ENCODE peak calls at places on chromosomes 1 and 21, in five cellular contexts. L, O, U, V and J are unnamed samples.

GRCh38 chr21:46021978-46022544 is 40.5 kb downstream of the COL6A1 start:
- DNase-seq in L (peak), V (no peak), U (no peak), O (peak), J (no peak)

GRCh38 chr1:76593614-76594013 is 273.7 kb upstream of the ST6GALNAC5 start:
- DNase-seq in U (no peak), V (no peak), O (peak), L (no peak), J (no peak)

GRCh38 chr1:223704921-223705878 is 7.1 kb upstream of the CAPN2 start:
- DNase-seq in U (no peak), O (no peak), V (peak), L (no peak), J (peak)

GRCh38 chr1:28329395-28330153 is 734 bp downstream of the MED18 start:
- DNase-seq in L (no peak), U (no peak), O (peak), V (peak), J (peak)

GRCh38 chr1:167683641-167684502 is 37.9 kb upstream of the MPZL1 start:
- DNase-seq in V (peak), O (peak), L (no peak), U (no peak), J (no peak)

GRCh38 chr1:220881918-220882891 is 3.0 kb downstream of the HLX start:
- DNase-seq in V (peak), O (peak), L (no peak), U (no peak), J (no peak)

GRCh38 chr1:200042119-200042436 is 14.6 kb downstream of the NR5A2 start:
- DNase-seq in U (no peak), O (peak), L (no peak), V (no peak), J (no peak)

GRCh38 chr1:53945183-53945432 is 391 bp downstream of the IFT25 start:
- DNase-seq in L (no peak), U (no peak), V (no peak), O (no peak), J (no peak)

GRCh38 chr1:108854226-108855019 is 2.5 kb downstream of the AKNAD1 start:
- DNase-seq in L (no peak), U (no peak), O (peak), V (peak), J (no peak)

GRCh38 chr1:53341961-53342707 is 14.3 kb upstream of the LRP8 start:
- DNase-seq in L (peak), U (peak), V (no peak), O (no peak), J (no peak)

GRCh38 chr1:170665625-170666024 is 1.7 kb downstream of the PRRX1 start:
- DNase-seq in O (no peak), U (no peak), L (no peak), V (peak), J (no peak)

GRCh38 chr1:42937141-42937696 is 21.4 kb downstream of the SLC2A1 start:
- DNase-seq in O (peak), V (peak), U (peak), L (peak), J (no peak)

GRCh38 chr1:41272601-41273000 is 30.5 kb upstream of the SCMH1 start:
- DNase-seq in V (no peak), O (no peak), U (no peak), L (no peak), J (no peak)

GRCh38 chr1:245172829-245173228 is 18.0 kb downstream of the KIF26B start:
- DNase-seq in L (no peak), U (no peak), V (no peak), O (no peak), J (no peak)

GRCh38 chr1:17892851-17893250 is 137.7 kb downstream of the ACTL8 start:
- DNase-seq in O (no peak), V (no peak), U (no peak), L (peak), J (no peak)
- H3K4me3 ChIP-seq in O (no peak), V (no peak), U (no peak), L (no peak), J (no peak)

GRCh38 chr1:156102634-156103511 is 11.6 kb upstream of the LMNA start:
- DNase-seq in V (no peak), L (peak), U (no peak), O (peak), J (no peak)

GRCh38 chr1:156104065-156104810 is 10.3 kb upstream of the LMNA start:
- DNase-seq in V (peak), O (peak), U (no peak), L (peak), J (peak)

GRCh38 chr1:156101880-156102279 is 12.6 kb upstream of the LMNA start:
- DNase-seq in O (no peak), L (no peak), U (no peak), V (no peak), J (no peak)

GRCh38 chr1:156104861-156105546 is 9.5 kb upstream of the LMNA start:
- DNase-seq in U (no peak), L (no peak), V (no peak), O (peak), J (no peak)

DNA sequence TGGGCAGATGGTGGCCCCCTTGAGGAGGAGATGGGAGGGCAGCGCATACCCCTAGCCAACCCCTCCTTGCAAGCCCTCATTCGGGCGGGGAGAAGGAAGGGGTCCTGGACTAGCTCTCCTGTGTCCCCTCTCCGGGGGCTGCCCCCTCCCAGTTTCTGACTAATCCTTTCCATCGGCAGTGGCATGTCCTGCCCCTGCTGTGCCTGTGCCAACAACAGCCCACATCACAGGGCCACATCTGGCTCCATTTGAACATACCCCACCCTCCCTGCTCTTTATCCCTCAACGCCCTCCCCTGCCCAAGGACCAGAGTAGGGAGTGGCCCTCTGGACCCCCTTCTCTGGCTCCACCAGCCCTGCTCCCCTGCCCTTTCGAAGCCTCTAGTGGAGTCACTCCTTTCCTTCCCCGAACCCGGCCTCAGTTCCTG is 11.0 kb upstream of the LMNA start:
- DNase-seq in V (peak), U (no peak), L (peak), O (peak), J (peak)
- H3K4me3 ChIP-seq in V (no peak), U (no peak), L (no peak), O (peak), J (no peak)

DNA sequence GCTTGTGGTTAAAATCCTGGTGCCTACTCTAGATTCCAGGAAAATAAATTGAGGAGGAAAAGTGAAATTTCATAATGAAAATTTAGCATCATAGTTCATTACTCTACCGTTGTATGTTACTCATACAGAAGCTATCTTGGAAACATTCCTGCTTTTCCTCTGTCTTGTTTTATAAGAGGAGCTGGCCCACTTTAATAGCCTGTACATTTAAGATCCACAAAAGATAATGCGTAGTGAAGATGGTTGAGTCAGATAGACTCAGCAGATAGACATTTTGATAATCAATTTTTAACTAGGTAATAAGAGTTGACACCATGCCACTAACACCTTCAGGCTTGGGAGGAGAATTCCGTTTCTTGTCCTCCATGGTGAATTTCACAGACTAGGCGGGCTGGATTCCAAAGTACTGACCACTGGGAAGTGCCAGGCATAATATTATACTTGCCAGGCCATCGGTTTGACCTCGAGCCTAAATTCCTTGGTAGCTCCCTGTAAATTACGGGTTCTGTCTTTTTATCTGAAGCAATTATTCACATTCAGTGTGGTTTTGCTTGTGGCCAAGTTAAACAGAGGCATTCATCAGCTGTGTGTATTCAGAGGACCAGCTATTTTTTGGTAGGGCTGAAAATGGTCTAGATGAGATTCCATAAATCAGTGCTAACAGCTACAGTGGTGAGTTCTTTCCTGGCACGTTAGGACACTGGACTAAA is 111.9 kb upstream of the KAZN start:
- DNase-seq in L (no peak), O (peak), U (no peak), V (peak), J (no peak)
- H3K4me3 ChIP-seq in L (no peak), O (no peak), U (no peak), V (no peak), J (no peak)

GRCh38 chr1:24391882-24392603 is 21.5 kb downstream of the STPG1 start:
- DNase-seq in U (peak), O (peak), V (peak), L (peak), J (peak)
- H3K4me3 ChIP-seq in U (peak), O (no peak), V (peak), L (no peak), J (no peak)

DNA sequence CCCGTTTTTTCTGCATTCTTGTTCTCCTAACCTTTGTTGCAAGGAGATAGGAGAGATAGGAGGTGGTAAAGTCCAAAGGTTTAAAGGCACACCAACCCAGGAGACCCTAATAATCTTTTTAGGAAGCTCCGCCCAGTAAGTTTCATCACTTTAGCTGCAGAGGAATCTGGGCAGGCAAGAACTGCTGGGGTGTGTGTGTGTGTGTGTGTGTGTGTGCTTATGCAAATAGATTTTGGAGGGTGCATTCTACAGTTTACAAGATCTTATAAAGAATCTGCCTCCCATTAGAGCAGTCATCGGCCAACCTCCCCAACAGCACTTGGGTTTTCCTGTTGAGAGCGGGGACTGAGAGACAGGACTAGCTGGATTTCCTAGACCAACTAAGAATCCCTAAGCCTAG is 3.9 kb upstream of the IL10 start:
- DNase-seq in O (no peak), V (no peak), U (no peak), L (peak), J (peak)
- H3K4me3 ChIP-seq in O (no peak), V (no peak), U (no peak), L (no peak), J (no peak)

GRCh38 chr1:239719642-239720258 is 333.4 kb downstream of the CHRM3 start:
- DNase-seq in L (no peak), V (no peak), U (no peak), O (no peak), J (no peak)
- H3K4me3 ChIP-seq in L (no peak), V (no peak), U (no peak), O (no peak), J (no peak)

GRCh38 chr1:226722240-226722900 is 16.7 kb downstream of the ITPKB start:
- DNase-seq in O (no peak), V (no peak), U (no peak), L (no peak), J (no peak)

GRCh38 chr1:226728448-226728847 is 10.6 kb downstream of the ITPKB start:
- DNase-seq in V (no peak), L (no peak), O (no peak), U (no peak), J (no peak)

GRCh38 chr1:226722901-226723639 is 16.0 kb downstream of the ITPKB start:
- DNase-seq in L (no peak), O (no peak), U (no peak), V (no peak), J (no peak)

GRCh38 chr1:226723640-226724532 is 15.2 kb downstream of the ITPKB start:
- DNase-seq in L (no peak), V (peak), O (peak), U (no peak), J (peak)

GRCh38 chr1:226725870-226726212 is 13.2 kb downstream of the ITPKB start:
- DNase-seq in V (no peak), L (no peak), U (no peak), O (no peak), J (no peak)
- H3K4me3 ChIP-seq in V (no peak), L (no peak), U (no peak), O (no peak), J (no peak)

GRCh38 chr1:114902343-114902742 is 47.7 kb downstream of the SYCP1 start:
- DNase-seq in U (no peak), V (no peak), L (no peak), O (peak), J (no peak)
- H3K4me3 ChIP-seq in U (no peak), V (no peak), L (no peak), O (no peak), J (no peak)